ENCODE peak calls at places on chromosomes 2 and 18, in seven cellular contexts. U is A673, L is AG10803, A is epithelial cell of esophagus, E is HFF-Myc, T is H9, K is spleen. X is an unnamed sample.

GRCh38 chr2:100731535-100731981 is 88.4 kb upstream of the NPAS2 start:
- DNase-seq in K (no peak), U (no peak), E (no peak), L (peak), T (no peak), A (peak), X (no peak)

GRCh38 chr2:108616731-108617161 is 82.5 kb downstream of the LIMS1 start:
- DNase-seq in K (no peak), U (peak), T (no peak), E (no peak), A (peak), L (peak), X (no peak)

GRCh38 chr2:48954311-48954710 is 198.8 kb upstream of the LHCGR start:
- DNase-seq in K (no peak), U (no peak), E (no peak), A (peak), T (no peak), L (no peak), X (no peak)

GRCh38 chr18:46019956-46020355 is 52.1 kb downstream of the PSTPIP2 start:
- DNase-seq in T (no peak), K (no peak), E (no peak), A (no peak), L (peak), U (no peak), X (no peak)

GRCh38 chr2:119064567-119064966 is 94.0 kb downstream of the C1QL2 start:
- DNase-seq in A (no peak), L (no peak), T (no peak), E (no peak), U (no peak), K (no peak), X (no peak)

GRCh38 chr2:12227941-12228608 is 481.6 kb downstream of the LPIN1 start:
- DNase-seq in L (peak), U (no peak), T (no peak), K (no peak), A (no peak), E (no peak), X (no peak)

GRCh38 chr2:229715895-229716507 is 1.6 kb upstream of the DNER start:
- DNase-seq in L (no peak), A (peak), T (peak), U (peak), K (no peak), E (no peak), X (no peak)

GRCh38 chr18:32177530-32177929 is 12.3 kb upstream of the MEP1B start:
- DNase-seq in E (no peak), U (no peak), K (no peak), T (no peak), L (no peak), A (no peak), X (no peak)

GRCh38 chr2:129329574-129329973 is 649.9 kb upstream of the RAB6C start:
- DNase-seq in T (no peak), A (no peak), U (no peak), E (no peak), K (no peak), L (no peak), X (no peak)

GRCh38 chr2:5121106-5121505 is 571.1 kb upstream of the SOX11 start:
- DNase-seq in T (no peak), K (no peak), L (no peak), A (no peak), E (no peak), U (no peak), X (no peak)

GRCh38 chr2:138103156-138103555 is 138.9 kb downstream of the HNMT start:
- DNase-seq in A (no peak), E (no peak), K (no peak), L (no peak), T (no peak), U (no peak), X (no peak)

GRCh38 chr2:201194097-201194496 is 11.2 kb downstream of the CASP10 start:
- DNase-seq in T (no peak), L (no peak), U (no peak), K (no peak), E (no peak), A (no peak), X (no peak)

GRCh38 chr2:191636235-191636543 is 41.7 kb upstream of the NABP1 start:
- DNase-seq in U (no peak), L (peak), A (peak), K (no peak), E (no peak), T (no peak), X (no peak)

GRCh38 chr2:1406434-1406833 is 6.8 kb upstream of the TPO start:
- DNase-seq in T (no peak), E (no peak), K (no peak), A (no peak), L (no peak), U (no peak), X (no peak)

GRCh38 chr18:54530285-54530684 is 60.8 kb upstream of the DYNAP start:
- DNase-seq in A (no peak), E (no peak), T (no peak), U (no peak), L (no peak), K (no peak), X (no peak)

GRCh38 chr2:143686585-143687164 is 557.5 kb downstream of the ARHGAP15 start:
- DNase-seq in T (no peak), L (peak), K (no peak), A (peak), E (peak), U (peak), X (no peak)

GRCh38 chr18:69845588-69846506 is 101.8 kb downstream of the CD226 start:
- DNase-seq in K (no peak), A (no peak), T (no peak), E (no peak), U (peak), L (peak), X (no peak)

GRCh38 chr2:185436787-185437372 is 301.7 kb upstream of the FSIP2 start:
- DNase-seq in T (no peak), L (no peak), K (no peak), E (no peak), A (peak), U (no peak), X (no peak)

GRCh38 chr18:77346446-77346845 is 96.8 kb downstream of the GALR1 start:
- DNase-seq in E (no peak), L (peak), K (no peak), U (no peak), T (no peak), A (no peak), X (no peak)

GRCh38 chr18:55753643-55754255 is 165.8 kb upstream of the TCF4 start:
- DNase-seq in U (no peak), T (no peak), K (no peak), L (peak), A (peak), E (no peak), X (no peak)

GRCh38 chr2:101205521-101205998 is 47.1 kb upstream of the CNOT11 start:
- DNase-seq in E (peak), L (peak), A (peak), U (peak), K (no peak), T (peak), X (no peak)

GRCh38 chr18:57698571-57699276 is 77.1 kb upstream of the NARS1 start:
- DNase-seq in T (no peak), U (peak), L (peak), A (peak), E (no peak), K (no peak), X (no peak)

DNA sequence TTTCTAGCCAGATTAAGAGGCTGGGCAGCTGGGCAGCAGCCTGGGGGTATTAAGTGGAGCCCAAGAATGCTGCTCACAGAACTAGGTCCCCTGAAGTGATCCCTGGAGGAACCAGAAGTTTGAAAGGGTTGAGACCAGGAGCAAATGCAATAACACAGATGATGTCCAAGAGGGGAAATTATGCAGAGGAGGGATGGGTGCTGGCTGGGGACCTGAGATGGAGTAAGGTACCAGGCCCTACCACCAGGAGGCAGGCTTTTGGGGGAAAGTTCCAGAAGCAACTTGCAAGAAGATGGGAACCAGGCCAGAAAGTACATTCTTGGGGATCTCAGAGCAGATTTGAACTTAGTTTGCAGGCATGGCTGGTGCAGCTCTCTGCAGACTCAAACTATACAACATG is 175.1 kb downstream of the NCK2 start:
- DNase-seq in K (no peak), T (no peak), U (peak), L (peak), E (peak), A (peak), X (no peak)
- TF ChIP-seq CTCF in K (peak), T (peak), U (peak), L (peak), E (peak), A (peak), X (peak)

GRCh38 chr2:235087812-235088607 is 136.2 kb downstream of the SH3BP4 start:
- DNase-seq in K (no peak), U (no peak), A (no peak), E (no peak), L (no peak), T (no peak), X (peak)
- TF ChIP-seq CTCF in K (no peak), U (no peak), A (no peak), E (no peak), L (no peak), T (no peak), X (no peak)

GRCh38 chr2:75998451-75998850 is 287.7 kb upstream of the GCFC2 start:
- DNase-seq in T (no peak), E (no peak), L (no peak), U (no peak), K (no peak), A (no peak), X (no peak)

DNA sequence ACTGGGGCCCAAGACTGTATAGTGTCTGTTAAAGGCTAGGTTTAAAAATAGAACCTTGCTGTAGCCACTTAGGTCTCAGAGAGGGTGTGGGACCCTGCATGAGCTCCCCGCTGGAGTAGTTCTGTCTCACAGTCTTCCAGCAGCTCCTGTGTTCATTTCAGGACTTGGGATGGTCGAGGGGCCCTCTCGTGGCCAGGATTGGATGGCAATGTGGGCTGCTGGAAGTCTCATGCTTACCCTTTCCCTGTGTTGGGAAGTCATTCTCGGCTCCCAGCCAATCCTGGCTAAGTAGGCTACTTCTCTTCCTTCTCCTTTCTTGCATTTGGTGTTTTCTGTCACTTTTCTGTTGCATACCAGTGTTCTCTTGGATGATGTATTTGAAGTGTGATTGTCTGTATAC is 284.0 kb upstream of the GCFC2 start:
- DNase-seq in E (no peak), L (no peak), A (no peak), K (no peak), U (peak), T (peak), X (no peak)
- TF ChIP-seq CTCF in E (no peak), L (no peak), A (peak), K (no peak), U (peak), T (peak), X (no peak)

GRCh38 chr2:7363906-7364305 is 446.7 kb downstream of the RNF144A start:
- DNase-seq in E (no peak), L (no peak), T (no peak), A (peak), U (peak), K (no peak), X (no peak)
- TF ChIP-seq CTCF in E (no peak), L (no peak), T (peak), A (peak), U (peak), K (no peak), X (no peak)

GRCh38 chr2:84846041-84846663 is 34.7 kb downstream of the TRABD2A start:
- DNase-seq in T (no peak), L (peak), K (no peak), A (no peak), U (no peak), E (no peak), X (no peak)
- TF ChIP-seq CTCF in T (no peak), L (no peak), K (no peak), A (no peak), U (no peak), E (no peak), X (no peak)

DNA sequence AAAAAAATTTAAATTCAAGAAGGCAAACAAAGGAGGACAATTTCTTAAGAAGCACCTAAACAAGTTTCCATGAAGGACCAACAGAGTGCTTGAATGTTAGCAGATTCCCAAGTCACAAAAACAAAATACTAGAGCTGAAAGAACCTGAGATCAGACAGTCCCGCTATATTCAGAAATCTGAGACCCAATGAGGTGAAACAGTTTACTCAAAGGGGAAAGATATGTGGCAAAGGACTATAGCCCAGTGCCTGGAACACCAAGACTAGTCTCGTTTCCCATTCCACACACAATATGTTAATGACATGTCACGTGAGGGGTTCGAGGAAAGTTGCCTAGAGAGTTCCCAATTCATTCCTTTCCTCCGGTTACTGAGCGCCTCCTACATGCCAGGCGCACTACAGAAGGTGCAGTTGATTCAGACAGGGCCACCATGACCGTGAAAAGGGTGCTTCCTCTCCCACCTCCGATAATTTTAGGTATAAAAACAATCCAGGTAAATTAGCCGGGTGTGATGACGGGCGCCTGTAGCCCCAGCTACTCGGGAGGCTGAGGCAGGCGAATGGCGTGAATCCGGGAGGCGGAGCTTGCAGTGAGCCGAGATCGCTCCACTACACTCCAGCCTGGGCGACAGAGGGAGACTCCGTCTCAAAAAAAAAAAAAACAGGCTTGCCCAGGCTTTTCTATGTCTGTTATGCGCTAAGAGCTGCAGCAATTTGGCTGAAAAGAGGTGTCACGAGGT is 617 bp downstream of the SRBD1 start:
- DNase-seq in A (peak), U (peak), L (peak), T (peak), E (peak), K (peak), X (no peak)
- TF ChIP-seq CTCF in A (peak), U (peak), L (peak), T (no peak), E (peak), K (peak), X (no peak)

DNA sequence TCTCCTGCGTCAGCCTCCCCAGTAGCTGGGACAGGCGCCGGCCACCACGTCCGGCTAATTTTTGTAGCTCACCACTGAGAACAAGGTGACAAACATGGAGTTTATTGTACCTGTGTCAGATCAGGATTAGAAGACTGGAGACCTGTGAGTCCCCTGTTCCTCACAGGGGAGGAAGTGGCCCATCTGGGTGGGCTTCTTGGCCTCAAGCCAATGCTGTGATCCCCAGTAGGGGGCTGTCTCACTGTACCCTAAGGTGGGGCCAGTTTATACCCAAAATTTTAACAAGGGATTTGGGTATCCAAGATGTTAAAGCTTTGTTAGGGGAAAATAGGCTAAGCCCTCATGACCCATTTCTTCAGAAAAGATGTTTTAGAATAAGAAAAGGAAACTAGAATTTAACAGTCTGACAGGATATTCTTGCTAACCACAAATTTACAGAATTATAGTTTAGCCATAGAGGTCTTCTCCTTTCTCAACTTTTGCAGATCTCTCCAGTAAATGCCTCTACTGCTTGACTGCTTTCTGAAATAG is 16.3 kb downstream of the PCBP1 start:
- DNase-seq in T (no peak), L (no peak), U (no peak), A (no peak), E (no peak), K (no peak), X (no peak)
- TF ChIP-seq CTCF in T (no peak), L (no peak), U (no peak), A (no peak), E (no peak), K (no peak), X (no peak)

DNA sequence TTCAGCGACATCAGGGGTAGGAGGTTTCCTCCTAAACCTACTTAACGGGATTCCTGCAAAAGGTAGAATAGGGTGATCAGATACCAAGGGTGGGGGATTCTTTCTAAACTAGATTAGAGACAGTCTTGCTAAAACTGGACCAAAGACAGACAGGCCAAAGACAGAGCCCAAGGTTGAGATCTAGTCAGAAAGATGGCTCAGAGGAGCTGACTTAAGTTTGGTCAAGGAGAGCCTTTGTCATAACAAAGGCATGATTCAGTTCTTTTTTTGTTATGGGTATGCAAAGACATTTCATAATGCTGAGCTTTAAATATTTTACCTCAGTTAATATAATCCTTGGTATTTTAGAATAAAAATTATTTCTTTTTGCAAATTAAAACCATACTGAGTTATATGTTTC is 17.8 kb upstream of the GPR75 start:
- DNase-seq in K (no peak), A (no peak), U (no peak), E (no peak), T (no peak), L (peak), X (no peak)
- TF ChIP-seq CTCF in K (no peak), A (no peak), U (no peak), E (no peak), T (no peak), L (no peak), X (no peak)